ENCODE peak calls at places on chromosomes 4 and X, in eight cellular contexts. H is pancreas, M is breast epithelium, D is fibroblast of lung, X is transverse colon, N is tibial artery, I is upper lobe of left lung, G is A549. P is an unnamed sample. For H3K4me1, the result is how much of the 10 kb centered on the place peaks cover.

GRCh38 chrX:44299177-44299576 is 44.3 kb downstream of the EFHC2 start:
- DNase-seq in H (no peak), M (no peak), D (no peak), X (no peak), N (no peak), I (no peak), G (no peak), P (no peak)

GRCh38 chr4:148561467-148561866 is 119.3 kb upstream of the NR3C2 start:
- DNase-seq in H (no peak), M (no peak), D (no peak), X (no peak), N (no peak), I (no peak), G (no peak), P (no peak)

GRCh38 chrX:81377329-81377728 is 175.4 kb downstream of the SH3BGRL start:
- DNase-seq in H (no peak), M (no peak), D (peak), X (no peak), N (no peak), I (no peak), G (peak), P (no peak)

GRCh38 chrX:29066516-29066915 is 479.3 kb downstream of the IL1RAPL1 start:
- DNase-seq in H (no peak), M (no peak), D (no peak), X (no peak), N (no peak), I (no peak), G (no peak), P (no peak)

GRCh38 chr4:10135252-10135651 is 18.7 kb upstream of the WDR1 start:
- DNase-seq in H (no peak), M (no peak), D (no peak), X (no peak), N (no peak), I (no peak), G (no peak), P (no peak)

GRCh38 chr4:87419578-87420249 is 2.7 kb upstream of the NUDT9 start:
- DNase-seq in H (no peak), M (no peak), D (no peak), X (no peak), N (no peak), I (no peak), G (no peak), P (no peak)

GRCh38 chr4:1494416-1495315 is 88.4 kb upstream of the NKX1-1 start:
- DNase-seq in H (no peak), M (no peak), D (no peak), X (no peak), N (no peak), I (peak), G (no peak), P (peak)

GRCh38 chr4:82275431-82276423 is 98.1 kb downstream of the HNRNPD start:
- DNase-seq in H (no peak), M (no peak), D (no peak), X (no peak), N (no peak), I (no peak), G (peak), P (no peak)

GRCh38 chr4:7460591-7460990 is 25.9 kb upstream of the PSAPL1 start:
- DNase-seq in H (no peak), M (no peak), D (peak), X (no peak), N (no peak), I (no peak), G (no peak), P (no peak)

GRCh38 chrX:26845051-26845450 is 618.1 kb downstream of the PPP4R3C start:
- DNase-seq in H (no peak), M (no peak), D (peak), X (no peak), N (no peak), I (no peak), G (no peak), P (no peak)

GRCh38 chrX:119516157-119516702 is 48.0 kb downstream of the SLC25A5 start:
- DNase-seq in H (no peak), M (no peak), D (peak), X (peak), N (no peak), I (no peak), G (peak), P (no peak)

GRCh38 chrX:55007633-55008032 is 7.5 kb downstream of the APEX2 start:
- DNase-seq in H (peak), M (no peak), D (peak), X (peak), N (peak), I (no peak), G (no peak), P (no peak)

GRCh38 chr4:4788573-4788972 is 70.9 kb upstream of the MSX1 start:
- DNase-seq in H (no peak), M (no peak), D (no peak), X (no peak), N (no peak), I (no peak), G (no peak), P (no peak)

GRCh38 chr4:27123769-27124124 is 263.1 kb downstream of the STIM2 start:
- DNase-seq in H (no peak), M (no peak), D (no peak), X (no peak), N (no peak), I (no peak), G (no peak), P (no peak)
- H3K27ac ChIP-seq in H (no peak), M (no peak), D (no peak), X (peak), N (no peak), I (no peak), G (no peak), P (no peak)

GRCh38 chr4:38078590-38079381 is 118.6 kb downstream of the PTTG2 start:
- DNase-seq in H (no peak), M (no peak), D (peak), X (peak), N (no peak), I (no peak), G (no peak), P (no peak)
- H3K4me1 ChIP-seq in H (under half), M (under half), D (under half), X (under half), N (under half), I (under half), G (under half), P (under half)

GRCh38 chrX:87890437-87890836 is 372.8 kb downstream of the KLHL4 start:
- DNase-seq in H (no peak), M (no peak), D (no peak), X (no peak), N (no peak), I (no peak), G (no peak), P (no peak)
- H3K27ac ChIP-seq in H (no peak), M (no peak), D (no peak), X (no peak), N (no peak), I (no peak), G (no peak), P (no peak)

GRCh38 chr4:98604723-98605122 is 53.7 kb downstream of the TSPAN5 start:
- DNase-seq in H (no peak), M (no peak), D (no peak), X (no peak), N (no peak), I (no peak), G (no peak), P (no peak)

GRCh38 chr4:98603683-98604573 is 54.5 kb downstream of the TSPAN5 start:
- DNase-seq in H (no peak), M (no peak), D (peak), X (no peak), N (no peak), I (no peak), G (no peak), P (no peak)

GRCh38 chr4:98605216-98605615 is 53.2 kb downstream of the TSPAN5 start:
- DNase-seq in H (no peak), M (no peak), D (no peak), X (no peak), N (no peak), I (no peak), G (no peak), P (no peak)

GRCh38 chr4:98608343-98608742 is 50.1 kb downstream of the TSPAN5 start:
- DNase-seq in H (no peak), M (no peak), D (no peak), X (no peak), N (no peak), I (no peak), G (no peak), P (no peak)

GRCh38 chr4:98606879-98607278 is 51.5 kb downstream of the TSPAN5 start:
- DNase-seq in H (no peak), M (no peak), D (no peak), X (no peak), N (no peak), I (no peak), G (no peak), P (no peak)
- H3K4me1 ChIP-seq in H (under half), M (under half), D (under half), X (under half), N (under half), I (under half), G (under half), P (under half)

GRCh38 chr4:113575391-113575790 is 186.1 kb downstream of the CAMK2D start:
- DNase-seq in H (no peak), M (no peak), D (peak), X (no peak), N (no peak), I (no peak), G (no peak), P (no peak)

GRCh38 chr4:113576947-113577678 is 184.4 kb downstream of the CAMK2D start:
- DNase-seq in H (no peak), M (no peak), D (no peak), X (no peak), N (no peak), I (no peak), G (no peak), P (no peak)

GRCh38 chr4:113574636-113575103 is 186.9 kb downstream of the CAMK2D start:
- DNase-seq in H (no peak), M (no peak), D (peak), X (no peak), N (no peak), I (no peak), G (no peak), P (no peak)

GRCh38 chr4:113572620-113573019 is 188.9 kb downstream of the CAMK2D start:
- DNase-seq in H (no peak), M (no peak), D (no peak), X (no peak), N (no peak), I (no peak), G (no peak), P (no peak)
- H3K27ac ChIP-seq in H (no peak), M (no peak), D (no peak), X (no peak), N (no peak), I (no peak), G (no peak), P (no peak)

DNA sequence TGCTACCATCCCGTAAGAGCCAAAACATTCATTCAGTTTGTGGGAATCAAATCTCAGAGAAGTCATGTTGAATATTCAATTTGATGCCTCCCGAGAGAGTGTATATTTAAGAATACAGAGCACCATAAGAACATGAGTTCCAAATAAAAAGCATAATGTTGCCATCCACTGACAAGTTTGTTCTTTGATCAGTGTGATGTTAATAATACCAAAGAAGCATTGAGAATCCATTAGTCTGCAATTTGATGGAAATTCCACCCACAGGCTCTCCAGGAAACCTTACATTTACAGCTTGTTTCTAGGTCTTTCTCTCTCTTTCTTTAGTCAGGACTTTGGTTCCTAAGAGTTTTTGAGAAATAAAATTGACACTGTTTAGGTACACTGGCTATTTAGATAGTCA is 200.6 kb upstream of the SFRP2 start:
- DNase-seq in H (no peak), M (no peak), D (no peak), X (no peak), N (no peak), I (no peak), G (no peak), P (no peak)
- H3K4me1 ChIP-seq in H (under half), M (under half), D (under half), X (under half), N (under half), I (under half), G (under half), P (under half)

DNA sequence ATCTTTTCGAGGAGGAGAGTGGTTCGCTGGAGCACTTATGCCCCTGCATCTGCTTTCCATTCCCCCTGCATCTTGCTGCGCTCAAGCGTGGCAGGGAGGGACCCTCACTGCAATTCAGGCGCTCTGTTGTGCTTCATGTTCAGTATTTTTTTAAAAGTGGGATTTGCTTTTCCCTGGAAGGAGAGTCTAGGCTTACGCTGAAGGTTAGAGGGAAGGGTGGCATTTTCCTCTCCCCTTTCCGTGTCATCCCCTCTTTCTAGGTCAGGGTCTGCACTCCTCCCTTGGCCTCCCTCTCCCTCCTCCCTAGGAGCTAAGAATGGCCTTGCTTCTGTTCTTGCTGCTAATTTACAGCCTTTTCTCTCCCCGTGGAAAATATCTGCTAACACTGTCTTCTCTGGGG is 202.1 kb upstream of the LEF1 start:
- DNase-seq in H (no peak), M (no peak), D (no peak), X (no peak), N (no peak), I (no peak), G (no peak), P (no peak)
- H3K27ac ChIP-seq in H (no peak), M (no peak), D (no peak), X (no peak), N (no peak), I (no peak), G (no peak), P (no peak)

P was measured in suprapubic skin.